ENCODE peak calls at places on chromosomes 13 and 19, in five cellular contexts. F is cardiac muscle cell; S is fibroblast of lung; T is CD8-positive, alpha-beta T cell; X is suprapubic skin. M is an unnamed sample. For H3K4me1 and H3K9me3, the result is how much of the 10 kb centered on the place peaks cover.

GRCh38 chr13:41942462-41943094 is 18.3 kb downstream of the VWA8 start:
- DNase-seq in F (peak), S (peak), T (no peak), X (no peak), M (peak)

GRCh38 chr19:16445238-16446107 is 26.3 kb downstream of the EPS15L1 start:
- DNase-seq in F (no peak), S (peak), T (no peak), X (no peak), M (no peak)

GRCh38 chr19:18499055-18499775 is 22.7 kb downstream of the ELL start:
- DNase-seq in F (no peak), S (no peak), T (no peak), X (no peak), M (no peak)

GRCh38 chr19:48355555-48355954 is 8.2 kb downstream of the TMEM143 start:
- DNase-seq in F (no peak), S (no peak), T (no peak), X (no peak), M (no peak)

GRCh38 chr19:50720181-50720920 is 749 bp upstream of the SHANK1 start:
- DNase-seq in F (no peak), S (no peak), T (no peak), X (no peak), M (no peak)

GRCh38 chr19:7562646-7563393 is 27.3 kb downstream of the PNPLA6 start:
- DNase-seq in F (peak), S (no peak), T (no peak), X (no peak), M (no peak)

GRCh38 chr19:47713046-47714021 is at the start of gene EHD2:
- DNase-seq in F (peak), S (peak), T (no peak), X (no peak), M (peak)

GRCh38 chr13:33285420-33286124 is at the start of gene STARD13:
- DNase-seq in F (peak), S (peak), T (no peak), X (peak), M (peak)

GRCh38 chr13:52096062-52096461 is 32.8 kb downstream of the NEK5 start:
- DNase-seq in F (no peak), S (no peak), T (no peak), X (no peak), M (no peak)

GRCh38 chr19:31694761-31695160 is 345.5 kb upstream of the TSHZ3 start:
- DNase-seq in F (no peak), S (no peak), T (no peak), X (no peak), M (no peak)

GRCh38 chr13:94542917-94543316 is 53.0 kb downstream of the TGDS start:
- DNase-seq in F (no peak), S (no peak), T (no peak), X (no peak), M (no peak)

GRCh38 chr19:4115050-4115817 is 8.7 kb downstream of the MAP2K2 start:
- DNase-seq in F (peak), S (no peak), T (peak), X (no peak), M (no peak)

GRCh38 chr19:1863638-1864479 is 480 bp upstream of the KLF16 start:
- DNase-seq in F (peak), S (peak), T (peak), X (no peak), M (peak)

GRCh38 chr13:32415019-32415418 is 12.9 kb downstream of the N4BP2L1 start:
- DNase-seq in F (no peak), S (no peak), T (peak), X (no peak), M (no peak)

GRCh38 chr13:70864731-70865130 is 756.5 kb upstream of the KLHL1 start:
- DNase-seq in F (no peak), S (no peak), T (no peak), X (no peak), M (no peak)

GRCh38 chr13:98674968-98675528 is 77.4 kb downstream of the SLC15A1 start:
- DNase-seq in F (no peak), S (no peak), T (no peak), X (no peak), M (no peak)

GRCh38 chr19:50928841-50929240 is 17.6 kb upstream of the KLK4 start:
- DNase-seq in F (no peak), S (no peak), T (no peak), X (no peak), M (no peak)

GRCh38 chr13:81140675-81141074 is 799.7 kb upstream of the SPRY2 start:
- DNase-seq in F (no peak), S (no peak), T (no peak), X (no peak), M (no peak)

GRCh38 chr13:95258619-95259194 is 42.5 kb downstream of the ABCC4 start:
- DNase-seq in F (no peak), S (no peak), T (no peak), X (no peak), M (no peak)

GRCh38 chr19:34288381-34288780 is 34.0 kb downstream of the GARRE1 start:
- DNase-seq in F (no peak), S (no peak), T (no peak), X (no peak), M (no peak)

GRCh38 chr19:57771417-57771816 is 1.9 kb downstream of the ZNF586 start:
- DNase-seq in F (no peak), S (no peak), T (no peak), X (no peak), M (no peak)

GRCh38 chr19:56105090-56105701 is 15.9 kb downstream of the ZNF787 start:
- DNase-seq in F (peak), S (peak), T (peak), X (no peak), M (no peak)

GRCh38 chr13:70253834-70254233 is 145.6 kb upstream of the KLHL1 start:
- DNase-seq in F (peak), S (peak), T (no peak), X (no peak), M (no peak)

GRCh38 chr13:94268661-94269060 is 210.8 kb downstream of the DCT start:
- DNase-seq in F (no peak), S (peak), T (no peak), X (no peak), M (no peak)

GRCh38 chr13:95432141-95432540 is 120.4 kb upstream of the CLDN10 start:
- DNase-seq in F (no peak), S (no peak), T (no peak), X (no peak), M (no peak)

GRCh38 chr19:19402656-19403372 is 2.7 kb upstream of the GATAD2A start:
- DNase-seq in F (no peak), S (no peak), T (no peak), X (no peak), M (no peak)

GRCh38 chr13:28204690-28205443 is 66.5 kb downstream of the PAN3 start:
- DNase-seq in F (no peak), S (no peak), T (no peak), X (no peak), M (no peak)

DNA sequence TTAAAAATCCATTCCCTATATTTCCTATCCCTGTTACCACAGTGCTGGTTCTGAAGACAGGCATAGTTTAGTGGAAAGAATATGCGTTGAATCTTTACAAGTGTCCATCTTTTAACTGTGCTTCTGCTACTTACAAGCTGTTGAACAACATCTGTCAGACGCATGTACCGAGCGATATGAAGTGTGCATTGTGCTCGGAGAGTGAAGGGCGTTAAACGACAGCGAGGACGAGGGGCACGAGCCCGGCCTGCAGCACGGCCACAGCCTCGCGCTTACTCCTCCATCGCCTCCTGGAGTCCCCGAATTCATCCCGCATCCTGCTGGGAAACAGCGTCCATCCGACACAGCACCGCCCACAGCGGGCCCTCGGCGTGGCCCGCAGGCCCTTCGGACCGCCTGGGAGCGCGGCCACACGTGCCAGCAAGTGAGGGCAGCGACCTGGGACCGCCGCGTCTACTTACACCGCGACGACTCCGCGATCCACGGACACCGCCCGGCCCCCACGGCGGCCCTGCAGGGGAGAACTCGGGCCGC is 512 bp downstream of the PCID2 start:
- DNase-seq in F (peak), S (peak), T (no peak), X (no peak), M (peak)
- H3K4me1 ChIP-seq in F (under half), S (under half), T (under half), X (half or more), M (under half)

GRCh38 chr13:40304391-40304790 is 362.1 kb downstream of the FOXO1 start:
- DNase-seq in F (no peak), S (no peak), T (no peak), X (no peak), M (no peak)
- H3K9me3 ChIP-seq in F (under half), S (under half), T (under half), X (under half), M (under half)

GRCh38 chr19:41849067-41849466 is 4.2 kb downstream of the DMRTC2 start:
- DNase-seq in F (no peak), S (no peak), T (no peak), X (no peak), M (no peak)
- H3K4me1 ChIP-seq in F (under half), S (under half), T (under half), X (under half), M (under half)

GRCh38 chr13:111573801-111574200 is 253.4 kb downstream of the TEX29 start:
- DNase-seq in F (no peak), S (no peak), T (no peak), X (no peak), M (no peak)

GRCh38 chr13:111577956-111578595 is 257.6 kb downstream of the TEX29 start:
- DNase-seq in F (no peak), S (no peak), T (no peak), X (no peak), M (no peak)

GRCh38 chr13:111575719-111576118 is 255.3 kb downstream of the TEX29 start:
- DNase-seq in F (no peak), S (no peak), T (no peak), X (no peak), M (no peak)

GRCh38 chr13:111575276-111575675 is 254.8 kb downstream of the TEX29 start:
- DNase-seq in F (no peak), S (no peak), T (no peak), X (no peak), M (no peak)

DNA sequence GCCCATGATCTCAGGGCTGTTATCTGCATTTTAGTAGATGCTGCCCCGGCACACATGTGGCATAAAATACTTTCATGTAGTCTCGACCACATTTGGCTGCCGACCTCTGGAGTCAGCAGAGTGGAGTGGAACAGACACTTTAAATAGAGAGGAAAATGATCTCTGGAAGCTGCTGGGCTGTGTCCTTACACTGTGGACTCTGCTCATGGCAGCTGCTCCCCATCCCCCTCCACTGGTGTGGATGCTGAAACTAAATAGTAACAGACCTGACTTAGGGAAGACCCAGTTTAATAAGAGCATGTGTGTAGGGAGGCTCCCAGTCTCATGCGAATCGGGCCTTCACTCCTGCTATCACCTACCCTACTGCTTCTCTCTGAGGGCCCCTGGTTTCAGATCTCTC is 257.0 kb downstream of the TEX29 start:
- DNase-seq in F (no peak), S (no peak), T (no peak), X (no peak), M (no peak)
- H3K9me3 ChIP-seq in F (under half), S (under half), T (under half), X (under half), M (under half)

GRCh38 chr13:75402787-75403186 is 79.2 kb downstream of the TBC1D4 start:
- DNase-seq in F (peak), S (no peak), T (no peak), X (no peak), M (no peak)
- H3K4me1 ChIP-seq in F (half or more), S (under half), T (under half), X (under half), M (under half)

DNA sequence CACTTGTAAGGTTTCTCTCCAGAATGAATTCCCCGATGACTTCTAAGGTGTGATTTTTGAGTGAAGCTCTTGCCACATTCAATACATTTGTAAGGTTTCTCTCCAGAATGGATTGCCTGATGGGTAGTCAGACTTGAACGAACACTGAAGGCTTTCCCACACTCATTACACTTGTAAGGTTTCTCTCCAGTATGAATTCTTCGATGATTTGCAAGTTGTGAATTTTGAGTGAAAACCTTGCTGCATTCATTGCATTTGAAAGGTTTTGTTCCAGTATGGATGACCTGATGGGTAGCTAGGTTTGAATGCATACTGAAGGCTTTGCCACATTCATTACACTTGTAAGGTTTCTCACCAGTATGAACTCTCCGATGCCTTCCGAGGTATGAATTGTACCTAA is 24.3 kb downstream of the ERVV-2 start:
- DNase-seq in F (no peak), S (no peak), T (no peak), X (no peak), M (no peak)
- H3K9me3 ChIP-seq in F (under half), S (under half), T (under half), X (half or more), M (under half)